ENCODE peak calls at places on chromosome 14, in seven cellular contexts. N is H9; F is Caki2; D is AG04450; O is stimulated activated CD4-positive, alpha-beta T cell treated with anti-CD3 and anti-CD28 coated beads, Interleukin-1b, Interleukin-23, amount 100 ng/mL, for 24 hours; J is A549; U is T-cell. K is an unnamed sample.

GRCh38 chr14:81009339-81009738 is 53.9 kb downstream of the TSHR start:
- DNase-seq in N (no peak), F (no peak), D (no peak), O (no peak), J (no peak), U (no peak), K (no peak)

GRCh38 chr14:22375321-22375930 is 213.6 kb downstream of the DAD1 start:
- DNase-seq in N (no peak), F (no peak), D (peak), O (no peak), J (peak), U (no peak), K (no peak)

GRCh38 chr14:104316723-104317499 is 178.5 kb downstream of the KIF26A start:
- DNase-seq in N (no peak), F (no peak), D (no peak), O (no peak), J (no peak), U (no peak), K (no peak)

GRCh38 chr14:61350871-61351270 is 29.5 kb downstream of the PRKCH start:
- DNase-seq in N (no peak), F (no peak), D (no peak), O (no peak), J (no peak), U (no peak), K (no peak)

GRCh38 chr14:31582286-31582691 is 21.1 kb downstream of the NUBPL start:
- DNase-seq in N (no peak), F (no peak), D (peak), O (no peak), J (no peak), U (no peak), K (no peak)

GRCh38 chr14:104876251-104876699 is 11.2 kb downstream of the CEP170B start:
- DNase-seq in N (peak), F (peak), D (no peak), O (peak), J (peak), U (no peak), K (no peak)

GRCh38 chr14:87049886-87050820 is 942.8 kb downstream of the GALC start:
- DNase-seq in N (peak), F (peak), D (peak), O (no peak), J (peak), U (no peak), K (no peak)

GRCh38 chr14:22542360-22542759 is 46.7 kb downstream of the DAD1 start:
- DNase-seq in N (no peak), F (no peak), D (no peak), O (no peak), J (no peak), U (no peak), K (no peak)

GRCh38 chr14:90502760-90503159 is 105.9 kb downstream of the CALM1 start:
- DNase-seq in N (no peak), F (no peak), D (no peak), O (no peak), J (no peak), U (no peak), K (no peak)

GRCh38 chr14:59707778-59708635 is 131.4 kb upstream of the CCDC175 start:
- DNase-seq in N (no peak), F (no peak), D (no peak), O (no peak), J (no peak), U (no peak), K (no peak)

GRCh38 chr14:74892745-74893144 is 11.0 kb downstream of the DLST start:
- DNase-seq in N (no peak), F (no peak), D (no peak), O (no peak), J (no peak), U (no peak), K (no peak)

GRCh38 chr14:105442125-105442524 is 22.5 kb downstream of the MTA1 start:
- DNase-seq in N (no peak), F (no peak), D (no peak), O (no peak), J (no peak), U (no peak), K (no peak)

GRCh38 chr14:60641722-60642269 is 7.5 kb downstream of the SIX1 start:
- DNase-seq in N (no peak), F (no peak), D (no peak), O (no peak), J (no peak), U (no peak), K (no peak)

GRCh38 chr14:101442451-101442850 is 118.8 kb upstream of the DIO3 start:
- DNase-seq in N (no peak), F (no peak), D (no peak), O (peak), J (no peak), U (peak), K (peak)

GRCh38 chr14:64860039-64860438 is 19.7 kb downstream of the SPTB start:
- DNase-seq in N (no peak), F (no peak), D (no peak), O (no peak), J (no peak), U (no peak), K (no peak)

GRCh38 chr14:96484391-96484790 is 17.8 kb upstream of the PAPOLA start:
- DNase-seq in N (no peak), F (no peak), D (no peak), O (no peak), J (no peak), U (no peak), K (no peak)

GRCh38 chr14:76219873-76220272 is 68.2 kb downstream of the GPATCH2L start:
- DNase-seq in N (no peak), F (no peak), D (no peak), O (no peak), J (no peak), U (no peak), K (no peak)

GRCh38 chr14:77985235-77985634 is 184.9 kb upstream of the NRXN3 start:
- DNase-seq in N (no peak), F (no peak), D (no peak), O (no peak), J (no peak), U (no peak), K (no peak)

GRCh38 chr14:69154779-69155178 is 1.9 kb upstream of the DCAF5 start:
- DNase-seq in N (no peak), F (peak), D (no peak), O (no peak), J (peak), U (no peak), K (no peak)

GRCh38 chr14:69107407-69108003 is 45.4 kb downstream of the DCAF5 start:
- DNase-seq in N (peak), F (peak), D (peak), O (no peak), J (peak), U (no peak), K (peak)

GRCh38 chr14:102798926-102799325 is 21.7 kb downstream of the TRAF3 start:
- DNase-seq in N (no peak), F (no peak), D (no peak), O (no peak), J (no peak), U (no peak), K (no peak)

GRCh38 chr14:65478596-65478995 is 66.1 kb downstream of the FUT8 start:
- DNase-seq in N (no peak), F (peak), D (no peak), O (no peak), J (peak), U (no peak), K (no peak)

GRCh38 chr14:24595046-24595808 is 14.3 kb downstream of the GZMH start:
- DNase-seq in N (no peak), F (no peak), D (no peak), O (no peak), J (peak), U (no peak), K (no peak)

GRCh38 chr14:89489796-89490506 is 72.9 kb upstream of the FOXN3 start:
- DNase-seq in N (no peak), F (no peak), D (no peak), O (no peak), J (no peak), U (no peak), K (no peak)

GRCh38 chr14:102545461-102546265 is 36.1 kb upstream of the ANKRD9 start:
- DNase-seq in N (peak), F (no peak), D (peak), O (no peak), J (no peak), U (no peak), K (no peak)

GRCh38 chr14:22918519-22918808 is 485 bp downstream of the RBM23 start:
- DNase-seq in N (no peak), F (no peak), D (no peak), O (no peak), J (no peak), U (no peak), K (no peak)

GRCh38 chr14:82410064-82410463 is 876.4 kb upstream of the SEL1L start:
- DNase-seq in N (no peak), F (no peak), D (no peak), O (no peak), J (no peak), U (no peak), K (no peak)

GRCh38 chr14:90767899-90768298 is 48.3 kb downstream of the TTC7B start:
- DNase-seq in N (no peak), F (no peak), D (no peak), O (no peak), J (no peak), U (no peak), K (no peak)

GRCh38 chr14:77260631-77261030 is 10.4 kb downstream of the NGB start:
- DNase-seq in N (no peak), F (no peak), D (no peak), O (no peak), J (no peak), U (no peak), K (no peak)

GRCh38 chr14:96016761-96017160 is 22.4 kb upstream of the C14orf132 start:
- DNase-seq in N (no peak), F (no peak), D (no peak), O (no peak), J (no peak), U (no peak), K (no peak)

GRCh38 chr14:79285263-79285662 is 926.0 kb downstream of the DIO2 start:
- DNase-seq in N (no peak), F (no peak), D (no peak), O (no peak), J (no peak), U (no peak), K (no peak)

GRCh38 chr14:24928501-24928900 is 121.4 kb downstream of the STXBP6 start:
- DNase-seq in N (no peak), F (no peak), D (no peak), O (no peak), J (no peak), U (no peak), K (no peak)

GRCh38 chr14:38839743-38840375 is 263.2 kb downstream of the SEC23A start:
- DNase-seq in N (no peak), F (peak), D (no peak), O (no peak), J (peak), U (no peak), K (no peak)

GRCh38 chr14:55789442-55789841 is 209.4 kb downstream of the KTN1 start:
- DNase-seq in N (no peak), F (no peak), D (no peak), O (no peak), J (no peak), U (no peak), K (no peak)

GRCh38 chr14:91985008-91985407 is 37.5 kb upstream of the FBLN5 start:
- DNase-seq in N (no peak), F (peak), D (peak), O (no peak), J (no peak), U (no peak), K (no peak)

GRCh38 chr14:72366619-72367018 is 434.4 kb downstream of the RGS6 start:
- DNase-seq in N (no peak), F (no peak), D (no peak), O (no peak), J (no peak), U (no peak), K (no peak)

GRCh38 chr14:101961011-101961721 is 3.2 kb upstream of the DYNC1H1 start:
- DNase-seq in N (peak), F (peak), D (peak), O (peak), J (peak), U (peak), K (peak)